ENCODE peak calls at places on chromosomes 16 and 17, in five cellular contexts. One of them, this sample, is unnamed.

GRCh38 chr17:78390241-78391050 is 12.0 kb downstream of the PGS1 start:
- DNase-seq in mesendoderm: peak
- DNase-seq in H1: no peak
- DNase-seq in IMR-90: peak
- DNase-seq in neuronal stem cell: no peak
- DNase-seq in this sample: peak

GRCh38 chr17:10471853-10472252 is 2.5 kb upstream of the MYH4 start:
- DNase-seq in neuronal stem cell: no peak
- DNase-seq in mesendoderm: no peak
- DNase-seq in IMR-90: peak
- DNase-seq in H1: no peak
- DNase-seq in this sample: peak

GRCh38 chr16:67163164-67163902 is 1.2 kb upstream of the HSF4 start:
- DNase-seq in mesendoderm: peak
- DNase-seq in H1: no peak
- DNase-seq in neuronal stem cell: no peak
- DNase-seq in IMR-90: peak
- DNase-seq in this sample: peak

GRCh38 chr16:10383626-10384025 is 2.2 kb upstream of the ATF7IP2 start:
- DNase-seq in mesendoderm: no peak
- DNase-seq in H1: no peak
- DNase-seq in neuronal stem cell: no peak
- DNase-seq in IMR-90: no peak
- DNase-seq in this sample: no peak

GRCh38 chr17:7834554-7834890 is 505 bp downstream of the KDM6B start:
- DNase-seq in neuronal stem cell: peak
- DNase-seq in mesendoderm: no peak
- DNase-seq in IMR-90: no peak
- DNase-seq in H1: no peak
- DNase-seq in this sample: peak

GRCh38 chr17:74759941-74760340 is 11.5 kb downstream of the NHERF1 start:
- DNase-seq in mesendoderm: peak
- DNase-seq in H1: no peak
- DNase-seq in IMR-90: no peak
- DNase-seq in neuronal stem cell: no peak
- DNase-seq in this sample: no peak

GRCh38 chr16:3029499-3030127 is 5.8 kb downstream of the THOC6 start:
- DNase-seq in IMR-90: peak
- DNase-seq in mesendoderm: no peak
- DNase-seq in H1: no peak
- DNase-seq in neuronal stem cell: no peak
- DNase-seq in this sample: no peak

GRCh38 chr16:424033-424622 is 1.3 kb upstream of the RAB11FIP3 start:
- DNase-seq in IMR-90: peak
- DNase-seq in neuronal stem cell: no peak
- DNase-seq in H1: no peak
- DNase-seq in mesendoderm: no peak
- DNase-seq in this sample: no peak

GRCh38 chr17:78947235-78948153 is 22.3 kb upstream of the TIMP2 start:
- DNase-seq in IMR-90: no peak
- DNase-seq in neuronal stem cell: no peak
- DNase-seq in H1: no peak
- DNase-seq in mesendoderm: no peak
- DNase-seq in this sample: no peak

GRCh38 chr17:73609688-73610210 is 34.5 kb downstream of the SDK2 start:
- DNase-seq in IMR-90: no peak
- DNase-seq in H1: no peak
- DNase-seq in mesendoderm: no peak
- DNase-seq in neuronal stem cell: no peak
- DNase-seq in this sample: no peak

GRCh38 chr17:57408064-57408811 is 151.9 kb downstream of the MSI2 start:
- DNase-seq in IMR-90: no peak
- DNase-seq in mesendoderm: peak
- DNase-seq in H1: no peak
- DNase-seq in neuronal stem cell: no peak
- DNase-seq in this sample: no peak

GRCh38 chr17:79907855-79908254 is 68.6 kb upstream of the CBX4 start:
- DNase-seq in H1: no peak
- DNase-seq in mesendoderm: no peak
- DNase-seq in neuronal stem cell: no peak
- DNase-seq in IMR-90: peak
- DNase-seq in this sample: no peak

GRCh38 chr16:81533175-81533507 is 88.5 kb downstream of the CMIP start:
- DNase-seq in IMR-90: peak
- DNase-seq in mesendoderm: no peak
- DNase-seq in H1: no peak
- DNase-seq in neuronal stem cell: no peak
- DNase-seq in this sample: no peak

GRCh38 chr17:32275060-32276042 is 9.7 kb downstream of the RHBDL3 start:
- DNase-seq in H1: no peak
- DNase-seq in neuronal stem cell: no peak
- DNase-seq in mesendoderm: peak
- DNase-seq in IMR-90: peak
- DNase-seq in this sample: peak

GRCh38 chr17:5419959-5420653 is at the start of gene RPAIN:
- DNase-seq in IMR-90: peak
- DNase-seq in neuronal stem cell: no peak
- DNase-seq in H1: peak
- DNase-seq in mesendoderm: peak
- DNase-seq in this sample: no peak

GRCh38 chr17:82838386-82839063 is 1.3 kb downstream of the ZNF750 start:
- DNase-seq in IMR-90: peak
- DNase-seq in neuronal stem cell: no peak
- DNase-seq in mesendoderm: no peak
- DNase-seq in H1: no peak
- DNase-seq in this sample: peak

GRCh38 chr16:81624718-81625543 is 154.2 kb upstream of the PLCG2 start:
- DNase-seq in IMR-90: no peak
- DNase-seq in mesendoderm: no peak
- DNase-seq in H1: no peak
- DNase-seq in neuronal stem cell: no peak
- DNase-seq in this sample: no peak

GRCh38 chr16:81417210-81417609 is 27.4 kb upstream of the CMIP start:
- DNase-seq in mesendoderm: no peak
- DNase-seq in IMR-90: no peak
- DNase-seq in H1: no peak
- DNase-seq in neuronal stem cell: no peak
- DNase-seq in this sample: no peak

GRCh38 chr17:81741049-81741593 is 29.0 kb downstream of the SLC25A10 start:
- DNase-seq in neuronal stem cell: no peak
- DNase-seq in IMR-90: no peak
- DNase-seq in mesendoderm: no peak
- DNase-seq in H1: no peak
- DNase-seq in this sample: no peak

GRCh38 chr17:17096438-17097178 is 54.4 kb downstream of the MPRIP start:
- DNase-seq in H1: no peak
- DNase-seq in IMR-90: peak
- DNase-seq in mesendoderm: peak
- DNase-seq in neuronal stem cell: no peak
- DNase-seq in this sample: no peak

DNA sequence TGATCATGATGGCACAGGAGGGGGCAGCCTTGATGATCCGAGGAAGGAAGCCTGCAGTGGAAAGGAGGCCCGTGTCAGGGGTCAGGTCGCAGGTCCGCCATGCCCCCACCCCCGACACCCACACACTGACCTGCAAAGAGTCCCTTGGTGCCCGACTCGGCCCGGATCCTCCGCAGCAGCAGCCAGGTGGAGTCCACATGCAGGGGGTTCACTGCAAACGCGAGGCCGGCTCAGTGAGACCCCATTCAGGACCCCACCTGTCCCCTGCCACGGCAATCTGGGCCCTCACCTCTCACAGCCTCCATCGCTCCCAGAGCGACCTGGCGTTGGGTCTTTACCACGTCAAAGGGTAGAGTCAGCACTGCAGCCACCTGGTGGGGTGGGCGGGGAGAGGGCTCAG is 4.6 kb downstream of the SLC25A39 start:
- DNase-seq in neuronal stem cell: no peak
- DNase-seq in H1: no peak
- DNase-seq in IMR-90: no peak
- DNase-seq in mesendoderm: no peak
- DNase-seq in this sample: no peak
- H3K18ac ChIP-seq in neuronal stem cell: no peak
- H3K18ac ChIP-seq in H1: no peak
- H3K18ac ChIP-seq in IMR-90: no peak
- H3K18ac ChIP-seq in mesendoderm: no peak
- H3K18ac ChIP-seq in this sample: no peak

GRCh38 chr17:62965149-62965648 is 836 bp upstream of the TANC2 start:
- DNase-seq in neuronal stem cell: no peak
- DNase-seq in mesendoderm: no peak
- DNase-seq in H1: no peak
- DNase-seq in IMR-90: peak
- DNase-seq in this sample: peak

GRCh38 chr17:62967111-62967449 is 1.0 kb downstream of the TANC2 start:
- DNase-seq in neuronal stem cell: no peak
- DNase-seq in H1: no peak
- DNase-seq in IMR-90: no peak
- DNase-seq in mesendoderm: no peak
- DNase-seq in this sample: no peak

GRCh38 chr17:62966426-62967110 is 533 bp downstream of the TANC2 start:
- DNase-seq in mesendoderm: peak
- DNase-seq in neuronal stem cell: peak
- DNase-seq in IMR-90: peak
- DNase-seq in H1: no peak
- DNase-seq in this sample: no peak

GRCh38 chr17:62964506-62964905 is 1.5 kb upstream of the TANC2 start:
- DNase-seq in neuronal stem cell: no peak
- DNase-seq in mesendoderm: no peak
- DNase-seq in H1: no peak
- DNase-seq in IMR-90: no peak
- DNase-seq in this sample: no peak

GRCh38 chr17:62965649-62966425 is at the start of gene TANC2:
- DNase-seq in H1: peak
- DNase-seq in IMR-90: peak
- DNase-seq in neuronal stem cell: peak
- DNase-seq in mesendoderm: peak
- DNase-seq in this sample: peak
- H2AK5ac ChIP-seq in H1: no peak
- H2AK5ac ChIP-seq in IMR-90: peak
- H2AK5ac ChIP-seq in neuronal stem cell: no peak
- H2AK5ac ChIP-seq in mesendoderm: no peak
- H2AK5ac ChIP-seq in this sample: peak

GRCh38 chr17:42472709-42473521 is 14.2 kb downstream of the ATP6V0A1 start:
- DNase-seq in H1: no peak
- DNase-seq in neuronal stem cell: no peak
- DNase-seq in mesendoderm: peak
- DNase-seq in IMR-90: peak
- DNase-seq in this sample: no peak

GRCh38 chr17:42477173-42477572 is 18.5 kb downstream of the ATP6V0A1 start:
- DNase-seq in H1: no peak
- DNase-seq in neuronal stem cell: no peak
- DNase-seq in mesendoderm: no peak
- DNase-seq in IMR-90: no peak
- DNase-seq in this sample: no peak

GRCh38 chr17:42474270-42474669 is 15.6 kb downstream of the ATP6V0A1 start:
- DNase-seq in H1: no peak
- DNase-seq in neuronal stem cell: no peak
- DNase-seq in IMR-90: no peak
- DNase-seq in mesendoderm: no peak
- DNase-seq in this sample: no peak

GRCh38 chr17:42475853-42476252 is 17.2 kb downstream of the ATP6V0A1 start:
- DNase-seq in mesendoderm: no peak
- DNase-seq in H1: no peak
- DNase-seq in neuronal stem cell: no peak
- DNase-seq in IMR-90: no peak
- DNase-seq in this sample: peak

GRCh38 chr17:42475121-42475520 is 16.4 kb downstream of the ATP6V0A1 start:
- DNase-seq in neuronal stem cell: no peak
- DNase-seq in IMR-90: no peak
- DNase-seq in H1: no peak
- DNase-seq in mesendoderm: no peak
- DNase-seq in this sample: no peak
- H3K4me3 ChIP-seq in neuronal stem cell: no peak
- H3K4me3 ChIP-seq in IMR-90: no peak
- H3K4me3 ChIP-seq in H1: no peak
- H3K4me3 ChIP-seq in mesendoderm: no peak
- H3K4me3 ChIP-seq in this sample: no peak

DNA sequence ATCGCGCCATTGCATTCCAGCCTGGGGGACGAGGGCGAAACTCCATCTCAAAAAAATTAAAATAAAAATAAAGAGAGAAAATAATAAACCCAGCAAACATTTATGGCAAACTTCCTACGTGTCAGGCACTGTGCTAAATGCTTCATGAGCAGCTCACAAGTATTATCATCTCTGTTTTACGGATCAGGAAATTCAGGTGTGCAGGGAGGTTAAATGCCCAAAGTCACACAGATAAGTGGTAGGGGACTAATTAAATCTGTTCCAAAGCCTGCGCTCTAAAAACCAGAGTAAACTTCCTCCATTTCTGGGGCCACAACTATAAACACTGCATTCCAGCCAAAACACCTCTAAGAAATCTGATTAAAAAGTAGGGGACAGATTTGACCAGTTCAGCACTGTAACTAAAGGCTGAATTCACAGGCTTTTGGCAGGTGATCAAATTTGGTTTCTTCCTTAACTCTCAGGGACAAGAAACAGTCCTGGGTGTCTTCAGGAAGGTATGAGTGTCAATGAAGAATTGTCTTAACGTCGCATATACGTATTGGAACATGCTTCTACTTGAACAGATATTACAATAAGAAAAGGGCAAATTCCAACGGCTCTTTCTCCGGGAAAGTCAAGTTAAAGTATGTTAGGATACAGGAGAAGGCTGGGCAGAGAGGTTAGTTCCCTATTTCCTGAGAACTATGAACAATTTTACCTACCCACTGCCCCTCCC is 976 bp downstream of the STRADA start:
- DNase-seq in IMR-90: peak
- DNase-seq in mesendoderm: peak
- DNase-seq in H1: no peak
- DNase-seq in neuronal stem cell: no peak
- DNase-seq in this sample: no peak
- H3K18ac ChIP-seq in IMR-90: no peak
- H3K18ac ChIP-seq in mesendoderm: peak
- H3K18ac ChIP-seq in H1: peak
- H3K18ac ChIP-seq in neuronal stem cell: no peak
- H3K18ac ChIP-seq in this sample: no peak

GRCh38 chr17:19341211-19341631 is 21.3 kb downstream of the B9D1 start:
- DNase-seq in IMR-90: no peak
- DNase-seq in mesendoderm: no peak
- DNase-seq in H1: no peak
- DNase-seq in neuronal stem cell: no peak
- DNase-seq in this sample: no peak
- H2AK5ac ChIP-seq in IMR-90: no peak
- H2AK5ac ChIP-seq in mesendoderm: no peak
- H2AK5ac ChIP-seq in H1: peak
- H2AK5ac ChIP-seq in neuronal stem cell: no peak
- H2AK5ac ChIP-seq in this sample: no peak

This sample was measured in trophoblast cell.